ENCODE peak calls at places on chromosome 4, in ten cellular contexts. One of them, this sample, is unnamed.

GRCh38 chr4:77586953-77587383 is 18.7 kb upstream of the CXCL13 start:
- DNase-seq in neural crest cell: no peak
- DNase-seq in brain microvascular endothelial cell: no peak
- DNase-seq in PC-3: peak
- DNase-seq in T-helper 9 cell: no peak
- DNase-seq in HEK293T: no peak
- DNase-seq in SHP77: no peak
- DNase-seq in AG04449: no peak
- DNase-seq in activated CD4-positive, alpha-beta T cell treated with anti-CD3 and anti-CD28 coated beads, Interleukin-2, amount 50 U/mL, for 1 hour: peak
- DNase-seq in activated naive CD8-positive, alpha-beta T cell treated with anti-CD3 and anti-CD28 coated beads, Interleukin-2, amount 50 U/mL, for 24 hours: peak
- DNase-seq in this sample: no peak

GRCh38 chr4:184588893-184589292 is 60.4 kb downstream of the CASP3 start:
- DNase-seq in SHP77: no peak
- DNase-seq in activated CD4-positive, alpha-beta T cell treated with anti-CD3 and anti-CD28 coated beads, Interleukin-2, amount 50 U/mL, for 1 hour: no peak
- DNase-seq in PC-3: no peak
- DNase-seq in HEK293T: no peak
- DNase-seq in AG04449: no peak
- DNase-seq in activated naive CD8-positive, alpha-beta T cell treated with anti-CD3 and anti-CD28 coated beads, Interleukin-2, amount 50 U/mL, for 24 hours: no peak
- DNase-seq in neural crest cell: no peak
- DNase-seq in brain microvascular endothelial cell: peak
- DNase-seq in T-helper 9 cell: no peak
- DNase-seq in this sample: no peak

GRCh38 chr4:150004481-150004880 is 73.8 kb upstream of the DCLK2 start:
- DNase-seq in AG04449: no peak
- DNase-seq in brain microvascular endothelial cell: peak
- DNase-seq in T-helper 9 cell: no peak
- DNase-seq in HEK293T: no peak
- DNase-seq in activated CD4-positive, alpha-beta T cell treated with anti-CD3 and anti-CD28 coated beads, Interleukin-2, amount 50 U/mL, for 1 hour: no peak
- DNase-seq in neural crest cell: no peak
- DNase-seq in PC-3: no peak
- DNase-seq in SHP77: no peak
- DNase-seq in activated naive CD8-positive, alpha-beta T cell treated with anti-CD3 and anti-CD28 coated beads, Interleukin-2, amount 50 U/mL, for 24 hours: no peak
- DNase-seq in this sample: no peak

GRCh38 chr4:14559641-14560040 is 442.6 kb upstream of the CPEB2 start:
- DNase-seq in PC-3: no peak
- DNase-seq in brain microvascular endothelial cell: no peak
- DNase-seq in HEK293T: no peak
- DNase-seq in activated CD4-positive, alpha-beta T cell treated with anti-CD3 and anti-CD28 coated beads, Interleukin-2, amount 50 U/mL, for 1 hour: no peak
- DNase-seq in neural crest cell: no peak
- DNase-seq in activated naive CD8-positive, alpha-beta T cell treated with anti-CD3 and anti-CD28 coated beads, Interleukin-2, amount 50 U/mL, for 24 hours: no peak
- DNase-seq in T-helper 9 cell: no peak
- DNase-seq in AG04449: no peak
- DNase-seq in SHP77: no peak
- DNase-seq in this sample: no peak

GRCh38 chr4:169117591-169118081 is 107.6 kb upstream of the CBR4 start:
- DNase-seq in HEK293T: no peak
- DNase-seq in SHP77: no peak
- DNase-seq in activated naive CD8-positive, alpha-beta T cell treated with anti-CD3 and anti-CD28 coated beads, Interleukin-2, amount 50 U/mL, for 24 hours: no peak
- DNase-seq in brain microvascular endothelial cell: peak
- DNase-seq in activated CD4-positive, alpha-beta T cell treated with anti-CD3 and anti-CD28 coated beads, Interleukin-2, amount 50 U/mL, for 1 hour: no peak
- DNase-seq in T-helper 9 cell: no peak
- DNase-seq in PC-3: no peak
- DNase-seq in AG04449: peak
- DNase-seq in neural crest cell: no peak
- DNase-seq in this sample: peak

GRCh38 chr4:77235289-77235854 is 78.4 kb downstream of the CCNG2 start:
- DNase-seq in SHP77: no peak
- DNase-seq in activated CD4-positive, alpha-beta T cell treated with anti-CD3 and anti-CD28 coated beads, Interleukin-2, amount 50 U/mL, for 1 hour: no peak
- DNase-seq in PC-3: no peak
- DNase-seq in T-helper 9 cell: no peak
- DNase-seq in HEK293T: no peak
- DNase-seq in activated naive CD8-positive, alpha-beta T cell treated with anti-CD3 and anti-CD28 coated beads, Interleukin-2, amount 50 U/mL, for 24 hours: no peak
- DNase-seq in AG04449: no peak
- DNase-seq in neural crest cell: no peak
- DNase-seq in brain microvascular endothelial cell: no peak
- DNase-seq in this sample: no peak

GRCh38 chr4:7842384-7843279 is 97.0 kb downstream of the AFAP1 start:
- DNase-seq in activated naive CD8-positive, alpha-beta T cell treated with anti-CD3 and anti-CD28 coated beads, Interleukin-2, amount 50 U/mL, for 24 hours: no peak
- DNase-seq in SHP77: no peak
- DNase-seq in HEK293T: no peak
- DNase-seq in activated CD4-positive, alpha-beta T cell treated with anti-CD3 and anti-CD28 coated beads, Interleukin-2, amount 50 U/mL, for 1 hour: no peak
- DNase-seq in neural crest cell: no peak
- DNase-seq in AG04449: peak
- DNase-seq in T-helper 9 cell: no peak
- DNase-seq in brain microvascular endothelial cell: peak
- DNase-seq in PC-3: peak
- DNase-seq in this sample: peak

GRCh38 chr4:18645356-18645755 is 623.8 kb upstream of the LCORL start:
- DNase-seq in activated CD4-positive, alpha-beta T cell treated with anti-CD3 and anti-CD28 coated beads, Interleukin-2, amount 50 U/mL, for 1 hour: no peak
- DNase-seq in PC-3: no peak
- DNase-seq in neural crest cell: no peak
- DNase-seq in activated naive CD8-positive, alpha-beta T cell treated with anti-CD3 and anti-CD28 coated beads, Interleukin-2, amount 50 U/mL, for 24 hours: no peak
- DNase-seq in HEK293T: no peak
- DNase-seq in T-helper 9 cell: no peak
- DNase-seq in AG04449: no peak
- DNase-seq in SHP77: no peak
- DNase-seq in brain microvascular endothelial cell: no peak
- DNase-seq in this sample: no peak

GRCh38 chr4:2047781-2048581 is 11.1 kb upstream of the NAT8L start:
- DNase-seq in brain microvascular endothelial cell: no peak
- DNase-seq in SHP77: no peak
- DNase-seq in HEK293T: no peak
- DNase-seq in activated naive CD8-positive, alpha-beta T cell treated with anti-CD3 and anti-CD28 coated beads, Interleukin-2, amount 50 U/mL, for 24 hours: no peak
- DNase-seq in AG04449: no peak
- DNase-seq in PC-3: no peak
- DNase-seq in T-helper 9 cell: no peak
- DNase-seq in neural crest cell: no peak
- DNase-seq in activated CD4-positive, alpha-beta T cell treated with anti-CD3 and anti-CD28 coated beads, Interleukin-2, amount 50 U/mL, for 1 hour: no peak
- DNase-seq in this sample: no peak

GRCh38 chr4:159298502-159298901 is 195.6 kb downstream of the RAPGEF2 start:
- DNase-seq in activated CD4-positive, alpha-beta T cell treated with anti-CD3 and anti-CD28 coated beads, Interleukin-2, amount 50 U/mL, for 1 hour: no peak
- DNase-seq in neural crest cell: no peak
- DNase-seq in SHP77: no peak
- DNase-seq in activated naive CD8-positive, alpha-beta T cell treated with anti-CD3 and anti-CD28 coated beads, Interleukin-2, amount 50 U/mL, for 24 hours: no peak
- DNase-seq in T-helper 9 cell: no peak
- DNase-seq in HEK293T: no peak
- DNase-seq in AG04449: peak
- DNase-seq in PC-3: no peak
- DNase-seq in brain microvascular endothelial cell: peak
- DNase-seq in this sample: peak

GRCh38 chr4:90030953-90031352 is 96.2 kb upstream of the CCSER1 start:
- DNase-seq in SHP77: no peak
- DNase-seq in T-helper 9 cell: no peak
- DNase-seq in activated CD4-positive, alpha-beta T cell treated with anti-CD3 and anti-CD28 coated beads, Interleukin-2, amount 50 U/mL, for 1 hour: no peak
- DNase-seq in PC-3: peak
- DNase-seq in neural crest cell: no peak
- DNase-seq in AG04449: no peak
- DNase-seq in brain microvascular endothelial cell: no peak
- DNase-seq in activated naive CD8-positive, alpha-beta T cell treated with anti-CD3 and anti-CD28 coated beads, Interleukin-2, amount 50 U/mL, for 24 hours: no peak
- DNase-seq in HEK293T: peak
- DNase-seq in this sample: no peak

GRCh38 chr4:127364911-127365310 is 267.8 kb upstream of the INTU start:
- DNase-seq in activated CD4-positive, alpha-beta T cell treated with anti-CD3 and anti-CD28 coated beads, Interleukin-2, amount 50 U/mL, for 1 hour: no peak
- DNase-seq in SHP77: no peak
- DNase-seq in activated naive CD8-positive, alpha-beta T cell treated with anti-CD3 and anti-CD28 coated beads, Interleukin-2, amount 50 U/mL, for 24 hours: no peak
- DNase-seq in T-helper 9 cell: no peak
- DNase-seq in brain microvascular endothelial cell: no peak
- DNase-seq in AG04449: no peak
- DNase-seq in neural crest cell: no peak
- DNase-seq in HEK293T: no peak
- DNase-seq in PC-3: no peak
- DNase-seq in this sample: no peak

GRCh38 chr4:121728066-121728465 is 31.3 kb upstream of the ANXA5 start:
- DNase-seq in brain microvascular endothelial cell: peak
- DNase-seq in SHP77: no peak
- DNase-seq in AG04449: peak
- DNase-seq in PC-3: peak
- DNase-seq in neural crest cell: no peak
- DNase-seq in activated naive CD8-positive, alpha-beta T cell treated with anti-CD3 and anti-CD28 coated beads, Interleukin-2, amount 50 U/mL, for 24 hours: no peak
- DNase-seq in T-helper 9 cell: no peak
- DNase-seq in activated CD4-positive, alpha-beta T cell treated with anti-CD3 and anti-CD28 coated beads, Interleukin-2, amount 50 U/mL, for 1 hour: no peak
- DNase-seq in HEK293T: no peak
- DNase-seq in this sample: peak

GRCh38 chr4:163495900-163496299 is 1.4 kb downstream of the TMA16 start:
- DNase-seq in T-helper 9 cell: no peak
- DNase-seq in AG04449: no peak
- DNase-seq in SHP77: no peak
- DNase-seq in activated CD4-positive, alpha-beta T cell treated with anti-CD3 and anti-CD28 coated beads, Interleukin-2, amount 50 U/mL, for 1 hour: no peak
- DNase-seq in brain microvascular endothelial cell: no peak
- DNase-seq in activated naive CD8-positive, alpha-beta T cell treated with anti-CD3 and anti-CD28 coated beads, Interleukin-2, amount 50 U/mL, for 24 hours: no peak
- DNase-seq in PC-3: no peak
- DNase-seq in neural crest cell: no peak
- DNase-seq in HEK293T: no peak
- DNase-seq in this sample: no peak

GRCh38 chr4:74531952-74532794 is 87.2 kb downstream of the AREG start:
- DNase-seq in activated naive CD8-positive, alpha-beta T cell treated with anti-CD3 and anti-CD28 coated beads, Interleukin-2, amount 50 U/mL, for 24 hours: no peak
- DNase-seq in brain microvascular endothelial cell: peak
- DNase-seq in HEK293T: peak
- DNase-seq in activated CD4-positive, alpha-beta T cell treated with anti-CD3 and anti-CD28 coated beads, Interleukin-2, amount 50 U/mL, for 1 hour: no peak
- DNase-seq in neural crest cell: no peak
- DNase-seq in SHP77: peak
- DNase-seq in PC-3: peak
- DNase-seq in AG04449: peak
- DNase-seq in T-helper 9 cell: no peak
- DNase-seq in this sample: peak

GRCh38 chr4:4406455-4407298 is 19.8 kb downstream of the NSG1 start:
- DNase-seq in SHP77: no peak
- DNase-seq in brain microvascular endothelial cell: no peak
- DNase-seq in activated CD4-positive, alpha-beta T cell treated with anti-CD3 and anti-CD28 coated beads, Interleukin-2, amount 50 U/mL, for 1 hour: no peak
- DNase-seq in activated naive CD8-positive, alpha-beta T cell treated with anti-CD3 and anti-CD28 coated beads, Interleukin-2, amount 50 U/mL, for 24 hours: no peak
- DNase-seq in neural crest cell: no peak
- DNase-seq in PC-3: no peak
- DNase-seq in HEK293T: no peak
- DNase-seq in AG04449: no peak
- DNase-seq in T-helper 9 cell: no peak
- DNase-seq in this sample: no peak

GRCh38 chr4:168920438-168921081 is 89.5 kb downstream of the CBR4 start:
- DNase-seq in activated naive CD8-positive, alpha-beta T cell treated with anti-CD3 and anti-CD28 coated beads, Interleukin-2, amount 50 U/mL, for 24 hours: no peak
- DNase-seq in T-helper 9 cell: no peak
- DNase-seq in HEK293T: no peak
- DNase-seq in brain microvascular endothelial cell: no peak
- DNase-seq in AG04449: no peak
- DNase-seq in PC-3: no peak
- DNase-seq in activated CD4-positive, alpha-beta T cell treated with anti-CD3 and anti-CD28 coated beads, Interleukin-2, amount 50 U/mL, for 1 hour: no peak
- DNase-seq in SHP77: no peak
- DNase-seq in neural crest cell: no peak
- DNase-seq in this sample: no peak

GRCh38 chr4:139528377-139529005 is 27.5 kb downstream of the SETD7 start:
- DNase-seq in SHP77: no peak
- DNase-seq in activated CD4-positive, alpha-beta T cell treated with anti-CD3 and anti-CD28 coated beads, Interleukin-2, amount 50 U/mL, for 1 hour: no peak
- DNase-seq in T-helper 9 cell: no peak
- DNase-seq in AG04449: peak
- DNase-seq in neural crest cell: no peak
- DNase-seq in activated naive CD8-positive, alpha-beta T cell treated with anti-CD3 and anti-CD28 coated beads, Interleukin-2, amount 50 U/mL, for 24 hours: no peak
- DNase-seq in brain microvascular endothelial cell: peak
- DNase-seq in PC-3: no peak
- DNase-seq in HEK293T: no peak
- DNase-seq in this sample: peak

GRCh38 chr4:105058177-105058812 is 88.4 kb upstream of the TET2 start:
- DNase-seq in brain microvascular endothelial cell: peak
- DNase-seq in HEK293T: no peak
- DNase-seq in PC-3: peak
- DNase-seq in neural crest cell: no peak
- DNase-seq in activated CD4-positive, alpha-beta T cell treated with anti-CD3 and anti-CD28 coated beads, Interleukin-2, amount 50 U/mL, for 1 hour: no peak
- DNase-seq in activated naive CD8-positive, alpha-beta T cell treated with anti-CD3 and anti-CD28 coated beads, Interleukin-2, amount 50 U/mL, for 24 hours: no peak
- DNase-seq in T-helper 9 cell: no peak
- DNase-seq in AG04449: no peak
- DNase-seq in SHP77: no peak
- DNase-seq in this sample: no peak

GRCh38 chr4:100838286-100838685 is 320.5 kb upstream of the EMCN start:
- DNase-seq in PC-3: no peak
- DNase-seq in T-helper 9 cell: no peak
- DNase-seq in HEK293T: no peak
- DNase-seq in neural crest cell: no peak
- DNase-seq in SHP77: no peak
- DNase-seq in activated CD4-positive, alpha-beta T cell treated with anti-CD3 and anti-CD28 coated beads, Interleukin-2, amount 50 U/mL, for 1 hour: no peak
- DNase-seq in AG04449: no peak
- DNase-seq in activated naive CD8-positive, alpha-beta T cell treated with anti-CD3 and anti-CD28 coated beads, Interleukin-2, amount 50 U/mL, for 24 hours: no peak
- DNase-seq in brain microvascular endothelial cell: no peak
- DNase-seq in this sample: no peak

GRCh38 chr4:174154455-174154854 is 129.0 kb downstream of the FBXO8 start:
- DNase-seq in activated CD4-positive, alpha-beta T cell treated with anti-CD3 and anti-CD28 coated beads, Interleukin-2, amount 50 U/mL, for 1 hour: no peak
- DNase-seq in neural crest cell: no peak
- DNase-seq in SHP77: peak
- DNase-seq in HEK293T: no peak
- DNase-seq in activated naive CD8-positive, alpha-beta T cell treated with anti-CD3 and anti-CD28 coated beads, Interleukin-2, amount 50 U/mL, for 24 hours: no peak
- DNase-seq in PC-3: peak
- DNase-seq in brain microvascular endothelial cell: peak
- DNase-seq in T-helper 9 cell: no peak
- DNase-seq in AG04449: peak
- DNase-seq in this sample: no peak

GRCh38 chr4:52421811-52422213 is 237.3 kb downstream of the USP46 start:
- DNase-seq in neural crest cell: no peak
- DNase-seq in SHP77: no peak
- DNase-seq in HEK293T: no peak
- DNase-seq in T-helper 9 cell: no peak
- DNase-seq in PC-3: no peak
- DNase-seq in brain microvascular endothelial cell: no peak
- DNase-seq in activated CD4-positive, alpha-beta T cell treated with anti-CD3 and anti-CD28 coated beads, Interleukin-2, amount 50 U/mL, for 1 hour: no peak
- DNase-seq in AG04449: no peak
- DNase-seq in activated naive CD8-positive, alpha-beta T cell treated with anti-CD3 and anti-CD28 coated beads, Interleukin-2, amount 50 U/mL, for 24 hours: no peak
- DNase-seq in this sample: peak

GRCh38 chr4:76144546-76144945 is 3.7 kb downstream of the NUP54 start:
- DNase-seq in PC-3: no peak
- DNase-seq in HEK293T: no peak
- DNase-seq in neural crest cell: no peak
- DNase-seq in T-helper 9 cell: no peak
- DNase-seq in SHP77: no peak
- DNase-seq in activated CD4-positive, alpha-beta T cell treated with anti-CD3 and anti-CD28 coated beads, Interleukin-2, amount 50 U/mL, for 1 hour: no peak
- DNase-seq in activated naive CD8-positive, alpha-beta T cell treated with anti-CD3 and anti-CD28 coated beads, Interleukin-2, amount 50 U/mL, for 24 hours: no peak
- DNase-seq in AG04449: no peak
- DNase-seq in brain microvascular endothelial cell: no peak
- DNase-seq in this sample: no peak

GRCh38 chr4:121307441-121308327 is 73.1 kb downstream of the QRFPR start:
- DNase-seq in brain microvascular endothelial cell: peak
- DNase-seq in activated naive CD8-positive, alpha-beta T cell treated with anti-CD3 and anti-CD28 coated beads, Interleukin-2, amount 50 U/mL, for 24 hours: peak
- DNase-seq in AG04449: peak
- DNase-seq in neural crest cell: no peak
- DNase-seq in HEK293T: peak
- DNase-seq in SHP77: peak
- DNase-seq in T-helper 9 cell: peak
- DNase-seq in PC-3: peak
- DNase-seq in activated CD4-positive, alpha-beta T cell treated with anti-CD3 and anti-CD28 coated beads, Interleukin-2, amount 50 U/mL, for 1 hour: peak
- DNase-seq in this sample: peak

GRCh38 chr4:104262678-104263077 is 232.0 kb downstream of the CXXC4 start:
- DNase-seq in SHP77: no peak
- DNase-seq in brain microvascular endothelial cell: no peak
- DNase-seq in AG04449: no peak
- DNase-seq in activated naive CD8-positive, alpha-beta T cell treated with anti-CD3 and anti-CD28 coated beads, Interleukin-2, amount 50 U/mL, for 24 hours: no peak
- DNase-seq in HEK293T: no peak
- DNase-seq in T-helper 9 cell: no peak
- DNase-seq in PC-3: no peak
- DNase-seq in neural crest cell: no peak
- DNase-seq in activated CD4-positive, alpha-beta T cell treated with anti-CD3 and anti-CD28 coated beads, Interleukin-2, amount 50 U/mL, for 1 hour: no peak
- DNase-seq in this sample: no peak

GRCh38 chr4:13088726-13089658 is 395.1 kb downstream of the RAB28 start:
- DNase-seq in PC-3: peak
- DNase-seq in HEK293T: no peak
- DNase-seq in brain microvascular endothelial cell: peak
- DNase-seq in SHP77: no peak
- DNase-seq in neural crest cell: no peak
- DNase-seq in activated naive CD8-positive, alpha-beta T cell treated with anti-CD3 and anti-CD28 coated beads, Interleukin-2, amount 50 U/mL, for 24 hours: no peak
- DNase-seq in AG04449: no peak
- DNase-seq in T-helper 9 cell: no peak
- DNase-seq in activated CD4-positive, alpha-beta T cell treated with anti-CD3 and anti-CD28 coated beads, Interleukin-2, amount 50 U/mL, for 1 hour: no peak
- DNase-seq in this sample: no peak